ENCODE peak calls at places on chromosomes 2 and 18, in four cellular contexts. T is mesendoderm, O is fibroblast of lung, G is colonic mucosa. P is an unnamed sample. For H3K4me1, the result is how much of the 10 kb centered on the place peaks cover.

GRCh38 chr2:222978850-222979249 is 73.1 kb upstream of the KCNE4 start:
- DNase-seq in T (peak), O (no peak), G (no peak), P (no peak)

GRCh38 chr2:237170017-237170416 is 84.3 kb downstream of the COPS8 start:
- DNase-seq in T (no peak), O (no peak), G (no peak), P (no peak)

GRCh38 chr18:78972385-78972918 is 7.2 kb upstream of the SALL3 start:
- DNase-seq in T (no peak), O (no peak), G (no peak), P (no peak)

GRCh38 chr2:230814616-230815015 is 50.1 kb upstream of the ITM2C start:
- DNase-seq in T (peak), O (no peak), G (no peak), P (peak)

GRCh38 chr2:9765611-9766531 is 77.4 kb upstream of the TAF1B start:
- DNase-seq in T (peak), O (no peak), G (no peak), P (no peak)

GRCh38 chr2:230903251-230904150 is 21.5 kb downstream of the GPR55 start:
- DNase-seq in T (no peak), O (no peak), G (peak), P (no peak)

GRCh38 chr2:46239175-46239846 is 57.9 kb upstream of the EPAS1 start:
- DNase-seq in T (no peak), O (peak), G (no peak), P (no peak)

GRCh38 chr18:46155652-46156051 is 51.5 kb downstream of the HAUS1 start:
- DNase-seq in T (peak), O (peak), G (no peak), P (no peak)

GRCh38 chr18:10131036-10131774 is 217.4 kb downstream of the VAPA start:
- DNase-seq in T (peak), O (no peak), G (no peak), P (no peak)

GRCh38 chr2:10361220-10361588 is 58.5 kb downstream of the HPCAL1 start:
- DNase-seq in T (no peak), O (peak), G (no peak), P (peak)

GRCh38 chr2:24785704-24786321 is 7.4 kb downstream of the PTRHD1 start:
- DNase-seq in T (no peak), O (no peak), G (no peak), P (no peak)

GRCh38 chr2:1605102-1605501 is 139.2 kb downstream of the PXDN start:
- DNase-seq in T (peak), O (peak), G (no peak), P (no peak)

GRCh38 chr2:121527009-121527682 is 3.5 kb upstream of the RNU4ATAC start:
- DNase-seq in T (no peak), O (peak), G (no peak), P (no peak)

GRCh38 chr2:157895531-157895930 is 19.4 kb upstream of the ACVR1 start:
- DNase-seq in T (peak), O (peak), G (no peak), P (no peak)

DNA sequence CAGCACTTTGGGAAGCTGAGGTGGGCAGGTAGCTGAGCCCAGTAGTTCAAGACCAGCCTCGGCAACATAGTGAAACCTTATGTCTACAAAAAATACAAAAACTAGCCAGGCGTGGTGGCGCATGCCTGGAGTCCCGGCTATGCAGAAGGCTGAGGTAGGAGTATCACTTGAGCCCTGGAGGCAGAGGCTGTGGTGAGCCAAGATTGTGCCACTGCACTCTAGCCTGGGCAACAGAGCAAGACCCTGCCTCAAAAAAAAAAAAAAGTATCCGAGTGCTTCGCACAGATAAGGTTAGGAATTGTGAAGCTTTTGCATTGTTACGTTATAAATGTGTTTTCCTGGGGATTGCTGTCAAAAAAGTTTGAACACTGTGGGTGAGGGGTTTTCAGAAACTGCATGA is 4.1 kb downstream of the CTDSP1 start:
- DNase-seq in T (no peak), O (no peak), G (no peak), P (no peak)
- H3K4me1 ChIP-seq in T (under half), O (under half), G (under half), P (under half)

DNA sequence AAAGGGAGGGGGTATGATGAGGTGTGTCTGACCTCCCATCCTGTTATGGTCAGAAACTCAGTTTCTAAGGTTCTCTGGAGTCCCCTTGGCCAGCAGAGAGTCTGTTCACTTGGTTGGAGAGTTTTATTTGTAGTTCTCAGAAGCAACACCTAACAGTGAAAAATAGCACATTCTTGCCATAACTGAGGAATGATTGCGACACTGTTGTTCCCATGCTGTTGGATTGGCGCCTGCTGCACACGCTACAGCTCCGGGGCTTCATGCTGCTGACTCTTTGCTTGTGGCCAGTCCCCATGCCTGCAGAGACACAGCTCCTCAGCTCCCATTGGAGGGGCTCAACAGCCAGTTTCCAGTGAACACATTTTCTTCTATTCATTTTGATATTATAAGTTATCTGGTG is 42.1 kb downstream of the TPGS2 start:
- DNase-seq in T (peak), O (peak), G (no peak), P (peak)
- H3K27ac ChIP-seq in T (no peak), O (no peak), G (no peak), P (no peak)

GRCh38 chr2:173230181-173230580 is 124.5 kb upstream of the CDCA7 start:
- DNase-seq in T (no peak), O (no peak), G (no peak), P (no peak)

GRCh38 chr2:173231465-173231864 is 123.2 kb upstream of the CDCA7 start:
- DNase-seq in T (no peak), O (no peak), G (no peak), P (no peak)

GRCh38 chr2:173229086-173229485 is 125.6 kb upstream of the CDCA7 start:
- DNase-seq in T (no peak), O (peak), G (no peak), P (no peak)

GRCh38 chr2:173232956-173233744 is 121.5 kb upstream of the CDCA7 start:
- DNase-seq in T (no peak), O (peak), G (no peak), P (no peak)

DNA sequence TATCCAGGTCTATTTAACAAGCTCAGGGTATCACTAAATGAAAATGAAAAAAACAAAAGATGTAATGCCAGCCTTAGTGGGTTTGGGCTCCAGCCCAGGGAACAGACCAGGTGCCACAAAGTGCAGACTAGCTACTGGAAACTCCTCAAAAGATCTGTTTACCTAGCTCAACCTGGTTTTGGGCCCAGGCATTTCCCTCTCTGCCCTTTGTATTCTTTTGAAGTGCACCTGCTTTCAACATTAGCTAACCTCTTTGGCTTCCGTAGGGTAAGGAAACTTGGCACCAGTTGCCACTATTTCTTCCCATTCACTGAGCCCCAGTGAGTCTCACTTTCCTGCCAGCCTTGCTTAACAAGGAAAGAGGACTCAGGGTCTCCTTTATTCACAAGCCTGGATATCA is 123.6 kb upstream of the CDCA7 start:
- DNase-seq in T (no peak), O (no peak), G (peak), P (no peak)
- H3K4me1 ChIP-seq in T (under half), O (under half), G (under half), P (under half)

GRCh38 chr18:74252032-74252380 is 39.8 kb downstream of the CYB5A start:
- DNase-seq in T (no peak), O (peak), G (no peak), P (no peak)
- H3K27ac ChIP-seq in T (no peak), O (no peak), G (no peak), P (no peak)

DNA sequence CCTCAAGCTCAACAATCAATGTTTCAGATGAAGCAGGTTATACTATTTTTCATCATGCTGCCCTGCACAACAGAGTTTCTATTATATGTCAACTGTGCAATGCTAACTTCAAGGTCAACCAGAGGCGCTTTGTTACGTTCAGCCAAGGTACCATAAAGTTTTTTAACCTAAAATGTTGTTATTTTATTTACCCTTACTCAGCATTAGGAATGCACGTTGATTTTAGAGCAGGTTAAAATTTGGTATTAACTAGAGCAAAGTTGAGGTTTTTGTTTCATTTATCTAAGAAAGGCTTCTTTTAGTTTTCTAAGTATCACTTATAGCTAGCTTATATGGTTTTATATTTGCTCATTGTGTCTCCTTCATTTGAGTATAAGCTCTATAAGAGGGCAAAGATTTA is 21.8 kb downstream of the ANKAR start:
- DNase-seq in T (no peak), O (no peak), G (no peak), P (no peak)
- H3K4me1 ChIP-seq in T (under half), O (under half), G (under half), P (under half)